ENCODE peak calls at places on chromosomes 3 and 15, in four cellular contexts. A is activated CD4-positive, alpha-beta memory T cell treated with anti-CD3 and anti-CD28 coated beads, Interleukin-2, amount 10 ng/mL, durations not matched to agents 7 days and 5 days; K is Daoy; G is CD4-positive, alpha-beta T cell. J is an unnamed sample.

GRCh38 chr3:64232821-64233220 is 7.6 kb upstream of the PRICKLE2 start:
- DNase-seq in K (no peak), A (no peak), G (no peak), J (no peak)

GRCh38 chr15:68821190-68821897 is 649 bp upstream of the ANP32A start:
- DNase-seq in G (no peak), A (peak), K (peak), J (no peak)

GRCh38 chr3:126373682-126374601 is 16.7 kb upstream of the KLF15 start:
- DNase-seq in K (no peak), A (no peak), G (no peak), J (no peak)

GRCh38 chr3:118101891-118102290 is 932.8 kb downstream of the IGSF11 start:
- DNase-seq in K (no peak), A (no peak), G (no peak), J (no peak)

GRCh38 chr15:99755692-99756409 is 22.6 kb upstream of the LYSMD4 start:
- DNase-seq in K (peak), G (peak), A (peak), J (no peak)

GRCh38 chr3:74149466-74149865 is 465.0 kb downstream of the CNTN3 start:
- DNase-seq in A (no peak), K (no peak), G (no peak), J (no peak)

GRCh38 chr15:90902996-90903732 is at the start of gene MAN2A2:
- DNase-seq in K (peak), G (peak), A (peak), J (no peak)

GRCh38 chr3:119681279-119681678 is 4.1 kb upstream of the COX17 start:
- DNase-seq in A (no peak), G (no peak), K (peak), J (no peak)

GRCh38 chr3:189142527-189142926 is 29.2 kb upstream of the TPRG1 start:
- DNase-seq in K (no peak), G (peak), A (peak), J (no peak)

GRCh38 chr3:159732172-159733111 is 256.2 kb upstream of the IL12A start:
- DNase-seq in K (peak), A (no peak), G (no peak), J (peak)

GRCh38 chr15:39363761-39364586 is 216.9 kb upstream of the THBS1 start:
- DNase-seq in K (peak), A (no peak), G (no peak), J (no peak)

GRCh38 chr3:144029769-144030168 is 58.1 kb downstream of the DIPK2A start:
- DNase-seq in A (no peak), K (no peak), G (no peak), J (no peak)

GRCh38 chr3:151009981-151010380 is 37.5 kb upstream of the CLRN1 start:
- DNase-seq in K (no peak), G (no peak), A (no peak), J (no peak)

GRCh38 chr15:38252481-38253311 is at the start of gene SPRED1:
- DNase-seq in G (no peak), K (peak), A (no peak), J (no peak)

GRCh38 chr15:88901713-88902490 is 6.6 kb upstream of the HAPLN3 start:
- DNase-seq in G (no peak), A (no peak), K (no peak), J (no peak)

GRCh38 chr15:64004582-64004981 is 41.7 kb downstream of the DAPK2 start:
- DNase-seq in A (no peak), G (no peak), K (peak), J (no peak)

GRCh38 chr3:159669753-159670152 is 318.9 kb upstream of the IL12A start:
- DNase-seq in G (no peak), K (no peak), A (no peak), J (no peak)

GRCh38 chr3:196585044-196585757 is 16.7 kb downstream of the FBXO45 start:
- DNase-seq in G (no peak), K (no peak), A (no peak), J (no peak)

GRCh38 chr3:184506579-184506978 is 55.0 kb upstream of the EPHB3 start:
- DNase-seq in K (peak), A (no peak), G (no peak), J (no peak)

GRCh38 chr3:112505907-112506306 is 6.6 kb upstream of the BTLA start:
- DNase-seq in K (no peak), G (no peak), A (no peak), J (no peak)

GRCh38 chr15:101614761-101615160 is 37.4 kb downstream of the TM2D3 start:
- DNase-seq in A (no peak), G (no peak), K (no peak), J (no peak)

GRCh38 chr15:83153288-83153687 is 45.8 kb downstream of the TM6SF1 start:
- DNase-seq in K (no peak), A (no peak), G (no peak), J (no peak)

GRCh38 chr3:45599984-45600650 is 5.6 kb downstream of the LIMD1 start:
- DNase-seq in K (no peak), A (no peak), G (no peak), J (no peak)

GRCh38 chr3:102156426-102156825 is 278.4 kb upstream of the ZPLD1 start:
- DNase-seq in A (no peak), K (peak), G (no peak), J (no peak)

GRCh38 chr3:126100688-126101301 is 16.9 kb upstream of the SLC41A3 start:
- DNase-seq in K (peak), A (no peak), G (no peak), J (no peak)

GRCh38 chr3:151998744-151999143 is 125.3 kb downstream of the SUCNR1 start:
- DNase-seq in K (no peak), A (no peak), G (no peak), J (no peak)